ENCODE peak calls at places on chromosomes 4 and X, in eight cellular contexts. E is astrocyte; G is pancreas; L is endodermal cell; C is MM.1S; H is CD8-positive, alpha-beta memory T cell; V is PC-9; T is CD4-positive, alpha-beta memory T cell. O is an unnamed sample. For H3K4me1, the result is how much of the 10 kb centered on the place peaks cover.

GRCh38 chr4:87540176-87541058 is 11.2 kb upstream of the SPARCL1 start:
- DNase-seq in C (no peak), T (no peak), V (no peak), G (no peak), H (no peak), L (no peak), E (peak), O (no peak)

GRCh38 chr4:168309781-168310180 is 8.8 kb downstream of the DDX60 start:
- DNase-seq in L (no peak), H (no peak), C (no peak), V (no peak), T (no peak), E (no peak), G (no peak), O (no peak)

GRCh38 chr4:44146516-44146915 is 302.1 kb downstream of the KCTD8 start:
- DNase-seq in V (no peak), H (no peak), T (no peak), C (no peak), G (no peak), L (no peak), E (no peak), O (no peak)

GRCh38 chr4:98903963-98904362 is 25.0 kb downstream of the EIF4E start:
- DNase-seq in L (no peak), T (no peak), V (no peak), E (no peak), C (no peak), H (no peak), G (no peak), O (no peak)

GRCh38 chrX:106168107-106168506 is at the start of gene PWWP3B:
- DNase-seq in V (no peak), T (no peak), E (peak), H (no peak), C (no peak), G (peak), L (peak), O (no peak)

GRCh38 chrX:44980883-44981282 is 107.9 kb downstream of the KDM6A start:
- DNase-seq in G (no peak), E (no peak), T (no peak), V (no peak), H (no peak), C (no peak), L (no peak), O (no peak)

GRCh38 chr4:7191546-7192251 is 639 bp upstream of the SORCS2 start:
- DNase-seq in T (no peak), C (no peak), G (no peak), E (no peak), L (no peak), V (no peak), H (no peak), O (no peak)

GRCh38 chr4:31261632-31262031 is 541.5 kb downstream of the PCDH7 start:
- DNase-seq in H (no peak), E (no peak), C (no peak), T (no peak), L (no peak), G (no peak), V (no peak), O (no peak)

GRCh38 chr4:125390126-125390525 is 75.4 kb downstream of the FAT4 start:
- DNase-seq in H (no peak), C (no peak), T (no peak), G (no peak), V (no peak), L (no peak), E (peak), O (no peak)

GRCh38 chr4:123096038-123096437 is 173.6 kb upstream of the NUDT6 start:
- DNase-seq in T (no peak), C (no peak), L (no peak), E (no peak), V (no peak), G (no peak), H (no peak), O (no peak)

GRCh38 chr4:105490523-105490922 is 16.7 kb upstream of the PPA2 start:
- DNase-seq in C (no peak), L (no peak), V (no peak), T (no peak), G (no peak), E (no peak), H (no peak), O (no peak)

GRCh38 chr4:173362666-173363065 is 8.1 kb upstream of the SAP30 start:
- DNase-seq in H (no peak), V (no peak), T (no peak), L (no peak), C (no peak), G (peak), E (no peak), O (no peak)

GRCh38 chr4:105767579-105767978 is 59.0 kb downstream of the GSTCD start:
- DNase-seq in C (no peak), L (no peak), V (no peak), E (no peak), T (no peak), G (no peak), H (no peak), O (no peak)

GRCh38 chr4:7647211-7647931 is 212.6 kb upstream of the PSAPL1 start:
- DNase-seq in L (no peak), T (no peak), H (no peak), V (no peak), C (no peak), E (no peak), G (no peak), O (no peak)

GRCh38 chr4:67393699-67394281 is 151.5 kb downstream of the CENPC start:
- DNase-seq in V (no peak), C (peak), G (no peak), H (peak), E (peak), T (peak), L (no peak), O (no peak)

GRCh38 chrX:102934624-102935023 is 2.4 kb upstream of the RAB40AL start:
- DNase-seq in T (peak), L (peak), V (no peak), H (no peak), G (peak), C (peak), E (no peak), O (no peak)

GRCh38 chrX:42694260-42694815 is 83.6 kb downstream of the PPP1R2C start:
- DNase-seq in G (no peak), C (no peak), T (no peak), V (no peak), L (no peak), E (no peak), H (no peak), O (no peak)

GRCh38 chr4:88033309-88033708 is 25.9 kb downstream of the PKD2 start:
- DNase-seq in T (peak), H (peak), G (peak), V (peak), L (peak), C (peak), E (peak), O (peak)

GRCh38 chrX:136528645-136529315 is 3.2 kb upstream of the VGLL1 start:
- DNase-seq in G (no peak), E (no peak), L (peak), C (no peak), T (no peak), V (peak), H (no peak), O (peak)

GRCh38 chr4:37358748-37359147 is 114.2 kb downstream of the NWD2 start:
- DNase-seq in L (no peak), C (no peak), G (no peak), T (no peak), H (no peak), E (no peak), V (no peak), O (no peak)

GRCh38 chrX:56726609-56727008 is 2.4 kb upstream of the NBDY start:
- DNase-seq in L (no peak), C (peak), V (peak), H (peak), T (peak), E (peak), G (peak), O (no peak)

GRCh38 chr4:85825937-85826678 is 351.2 kb downstream of the ARHGAP24 start:
- DNase-seq in G (peak), H (no peak), T (no peak), E (peak), L (peak), C (peak), V (no peak), O (peak)

GRCh38 chr4:175470141-175470540 is 341.9 kb downstream of the GPM6A start:
- DNase-seq in T (no peak), C (no peak), V (peak), L (no peak), H (no peak), G (no peak), E (peak), O (no peak)

GRCh38 chr4:26885912-26886274 is 25.3 kb downstream of the STIM2 start:
- DNase-seq in C (peak), T (peak), V (no peak), L (no peak), G (no peak), E (no peak), H (peak), O (no peak)

GRCh38 chr4:10403633-10404445 is 53.4 kb downstream of the ZNF518B start:
- DNase-seq in E (peak), G (peak), L (peak), T (peak), C (peak), H (peak), V (no peak), O (no peak)

GRCh38 chr4:108774809-108775530 is 12.1 kb upstream of the ETNPPL start:
- DNase-seq in G (peak), H (no peak), L (no peak), C (no peak), E (no peak), V (no peak), T (no peak), O (no peak)

GRCh38 chr4:100707786-100708185 is 190.0 kb upstream of the EMCN start:
- DNase-seq in C (no peak), H (no peak), T (no peak), E (peak), V (no peak), G (no peak), L (no peak), O (no peak)

GRCh38 chrX:31124536-31124935 is 52.7 kb upstream of the FTHL17 start:
- DNase-seq in G (no peak), H (no peak), V (no peak), L (no peak), T (no peak), E (no peak), C (no peak), O (no peak)

GRCh38 chr4:81562093-81562492 is 90.4 kb upstream of the RASGEF1B start:
- DNase-seq in T (peak), G (no peak), C (peak), L (no peak), V (no peak), H (peak), E (no peak), O (no peak)

GRCh38 chr4:37383579-37384229 is 139.2 kb downstream of the NWD2 start:
- DNase-seq in E (no peak), L (peak), G (peak), H (no peak), V (no peak), C (peak), T (peak), O (peak)

GRCh38 chr4:81651500-81651899 is 179.8 kb upstream of the RASGEF1B start:
- DNase-seq in C (no peak), G (no peak), E (peak), L (no peak), T (no peak), V (peak), H (no peak), O (no peak)

GRCh38 chr4:171891038-171891437 is 77.8 kb downstream of the GALNTL6 start:
- DNase-seq in V (no peak), L (no peak), G (no peak), C (peak), T (no peak), E (no peak), H (no peak), O (no peak)

GRCh38 chr4:125444166-125444565 is 129.4 kb downstream of the FAT4 start:
- DNase-seq in E (no peak), C (no peak), T (no peak), H (no peak), V (no peak), L (no peak), G (no peak), O (no peak)

GRCh38 chr4:145545538-145546224 is 64.0 kb downstream of the SMAD1 start:
- DNase-seq in H (no peak), G (peak), V (peak), T (no peak), E (peak), L (no peak), C (no peak), O (no peak)

GRCh38 chrX:23884427-23885024 is 23.2 kb downstream of the APOO start:
- DNase-seq in V (no peak), H (no peak), G (no peak), E (no peak), C (no peak), L (no peak), T (no peak), O (no peak)

GRCh38 chrX:117978402-117978801 is 138.2 kb downstream of the KLHL13 start:
- DNase-seq in C (no peak), H (no peak), T (no peak), G (no peak), L (no peak), V (no peak), E (no peak), O (no peak)

GRCh38 chr4:81722229-81722900 is 250.7 kb upstream of the RASGEF1B start:
- DNase-seq in L (no peak), G (no peak), H (no peak), T (no peak), V (no peak), C (no peak), E (no peak), O (no peak)

GRCh38 chr4:3251691-3252479 is 2.9 kb downstream of the MSANTD1 start:
- DNase-seq in G (peak), C (no peak), V (no peak), H (no peak), T (no peak), E (no peak), L (peak), O (no peak)

GRCh38 chr4:169103966-169104412 is 93.9 kb upstream of the CBR4 start:
- DNase-seq in E (no peak), V (peak), C (no peak), L (peak), G (peak), H (no peak), T (no peak), O (peak)

DNA sequence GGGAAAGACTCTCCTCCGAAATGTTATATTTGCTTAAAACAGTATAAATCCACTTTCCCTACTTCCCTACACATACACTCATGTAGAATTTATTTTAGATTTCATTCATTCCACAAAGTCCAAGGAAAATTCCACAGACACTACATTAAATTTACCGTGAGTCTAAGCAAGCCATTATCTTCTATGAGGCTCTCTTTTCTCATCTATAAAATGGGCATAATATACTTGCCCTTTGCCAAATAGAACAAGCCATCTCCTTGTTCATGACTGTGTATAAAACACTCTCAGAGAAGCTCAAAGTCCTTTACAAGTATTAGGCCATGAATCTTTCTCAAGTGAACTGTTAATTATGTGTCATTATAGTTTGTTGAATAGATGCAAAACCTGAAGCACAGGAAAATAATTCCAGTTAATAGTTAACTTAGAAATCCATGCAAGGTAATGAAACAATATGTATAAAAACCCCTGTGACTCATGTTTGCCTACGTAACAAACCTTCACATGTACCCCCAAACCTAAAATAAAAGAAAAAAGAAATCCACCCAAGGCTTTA is 10.7 kb downstream of the TEC start:
- DNase-seq in V (no peak), T (no peak), H (no peak), G (no peak), E (no peak), L (no peak), C (no peak), O (no peak)
- H3K27ac ChIP-seq in V (no peak), T (no peak), H (no peak), G (no peak), E (no peak), L (no peak), C (no peak), O (no peak)

DNA sequence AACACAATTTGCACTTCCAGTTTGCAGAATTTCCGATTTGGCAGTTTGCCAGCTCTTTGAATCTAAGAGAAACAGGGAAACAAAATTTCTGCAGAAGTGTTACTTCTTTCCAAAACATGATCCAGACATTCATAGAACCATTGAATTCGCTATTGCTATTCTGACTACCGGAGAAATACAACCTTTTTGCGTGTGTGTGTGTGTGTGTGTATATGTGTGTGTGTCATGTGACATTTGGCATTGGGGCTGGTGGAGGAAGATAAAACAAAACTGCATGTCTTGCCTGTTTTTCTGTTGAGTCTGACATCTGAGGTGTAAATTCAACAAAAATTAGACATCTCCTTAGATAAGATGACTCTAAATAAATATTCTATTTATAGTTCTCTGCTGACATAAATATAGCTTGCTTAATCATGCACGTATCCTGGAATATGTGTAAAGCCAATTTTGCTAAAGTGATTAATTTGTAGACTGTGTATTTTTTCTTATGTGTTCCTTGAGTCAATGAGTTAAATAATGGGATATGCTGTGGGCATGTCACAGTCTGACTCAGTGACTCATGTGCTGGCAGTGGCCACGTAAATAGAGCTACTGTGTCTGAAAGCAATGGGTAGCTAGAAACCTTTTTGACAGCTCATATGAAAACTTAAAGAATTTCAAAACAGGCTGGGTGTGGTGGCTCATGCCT is 98.9 kb downstream of the HPGD start:
- DNase-seq in H (peak), T (no peak), V (peak), E (peak), L (no peak), C (no peak), G (peak), O (no peak)
- H3K4me1 ChIP-seq in H (under half), T (under half), V (under half), E (under half), L (under half), C (under half), G (under half), O (under half)

DNA sequence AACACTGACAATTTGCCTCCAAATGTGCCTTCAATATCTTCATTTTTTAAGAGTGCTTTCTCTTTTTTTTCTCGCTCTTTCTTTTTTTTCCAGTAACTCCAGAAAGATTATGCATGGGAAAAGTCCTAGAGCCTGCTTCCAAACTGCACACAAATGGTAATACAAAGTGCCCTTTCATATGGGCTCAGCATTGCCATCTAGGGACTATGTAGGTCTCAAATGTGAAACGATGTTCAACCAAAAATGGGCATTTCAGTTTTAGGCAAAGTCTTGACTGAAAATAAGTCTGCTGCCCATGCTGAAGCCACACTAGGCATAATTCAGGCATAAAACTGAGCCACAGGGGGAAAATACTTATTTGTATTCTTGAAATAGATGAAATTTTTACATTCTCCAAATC is 65.6 kb downstream of the SYNPO2 start:
- DNase-seq in L (no peak), E (peak), V (no peak), H (no peak), T (no peak), C (no peak), G (no peak), O (no peak)
- H3K4me3 ChIP-seq in L (no peak), E (no peak), V (no peak), H (no peak), T (no peak), C (no peak), G (no peak), O (no peak)

DNA sequence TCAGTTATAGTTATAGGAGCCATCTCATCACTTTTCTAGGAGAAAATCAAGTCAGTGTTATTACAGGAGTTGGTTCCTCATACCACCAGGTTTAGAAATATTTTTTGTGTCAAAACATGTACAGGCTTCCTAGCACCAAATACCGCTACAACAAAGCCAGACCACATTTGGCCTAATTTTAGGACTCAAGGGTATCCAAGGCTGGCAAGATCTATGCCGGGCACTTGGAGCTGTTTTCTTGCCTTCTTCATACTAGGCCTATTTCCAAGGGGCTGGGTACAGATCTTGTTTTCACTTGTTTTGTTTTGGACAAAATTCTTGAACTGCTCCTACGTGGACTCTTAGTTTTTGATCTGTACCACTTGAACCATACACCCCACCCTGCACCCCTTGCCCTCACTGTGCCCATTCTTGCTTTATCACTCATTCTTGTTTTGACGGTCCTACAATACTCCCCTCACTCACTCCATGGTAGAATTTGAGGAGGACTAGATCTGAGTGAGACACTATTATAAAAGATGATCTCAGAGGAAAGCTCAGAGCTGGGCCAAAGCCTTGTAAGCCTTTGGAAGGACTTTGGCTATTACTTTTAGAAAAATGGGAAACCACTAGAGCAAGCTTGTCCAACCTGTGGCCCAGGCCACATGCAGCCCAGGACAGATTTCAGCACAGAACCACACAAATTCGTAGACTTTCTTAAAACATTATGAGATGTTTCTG is 17.7 kb upstream of the TMEM144 start:
- DNase-seq in C (no peak), G (no peak), H (no peak), V (no peak), L (no peak), E (no peak), T (no peak), O (no peak)
- H3K27ac ChIP-seq in C (no peak), G (no peak), H (no peak), V (no peak), L (no peak), E (no peak), T (no peak), O (no peak)

DNA sequence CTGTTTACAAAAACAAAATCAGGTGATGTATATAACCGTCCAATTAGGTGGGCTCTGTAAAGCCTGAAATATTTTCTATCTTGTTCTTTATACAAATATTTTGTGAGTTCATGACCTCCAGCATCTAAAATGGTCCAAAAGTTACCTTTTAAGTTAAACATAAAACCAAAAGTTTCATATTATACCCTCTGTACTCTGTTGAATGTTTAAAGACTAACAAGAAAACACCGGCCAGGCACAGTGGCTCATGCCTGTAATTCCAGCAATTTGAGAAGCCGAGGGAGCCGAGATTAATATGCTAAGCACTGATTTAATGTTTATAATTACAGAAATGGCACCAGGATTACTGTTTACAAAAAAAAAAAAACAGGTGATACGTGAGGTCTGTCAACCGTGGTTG is 328.4 kb downstream of the DHRSX start:
- DNase-seq in E (no peak), G (no peak), T (no peak), C (no peak), H (no peak), L (no peak), V (no peak), O (no peak)
- H3K4me1 ChIP-seq in E (under half), G (under half), T (under half), C (under half), H (under half), L (under half), V (under half), O (under half)